ENCODE peak calls at places on chromosomes 3 and 15, in eight cellular contexts. L is epithelial cell of esophagus, I is mesothelial cell of epicardium, T is GM10248, A is HL-60, S is lower lobe of right lung, D is A549, C is endothelial cell. V is an unnamed sample.
A peak's percentile ranks its signal among the peaks of the same experiment; 100 is the strongest.

GRCh38 chr3:154758109-154758868 is 321.8 kb upstream of the MME start:
- DNase-seq in D (peak; percentile 25), S (no peak), T (no peak), I (no peak), C (no peak), A (no peak), L (peak; percentile 42), V (no peak)

GRCh38 chr15:86398986-86399677 is 319.5 kb downstream of the AGBL1 start:
- DNase-seq in S (no peak), C (no peak), L (no peak), I (no peak), A (no peak), T (no peak), D (no peak), V (no peak)

GRCh38 chr3:184742676-184743135 is 30.8 kb upstream of the MAGEF1 start:
- DNase-seq in L (no peak), D (no peak), T (no peak), S (no peak), A (no peak), C (no peak), I (no peak), V (no peak)

GRCh38 chr3:176526942-176527341 is 670.3 kb downstream of the TBL1XR1 start:
- DNase-seq in S (no peak), I (no peak), A (no peak), C (no peak), D (no peak), L (no peak), T (no peak), V (no peak)

GRCh38 chr3:16102905-16103364 is 71.5 kb upstream of the GALNT15 start:
- DNase-seq in I (no peak), C (no peak), T (no peak), D (peak; percentile 83), S (no peak), L (peak; percentile 43), A (no peak), V (no peak)

GRCh38 chr3:79063629-79064028 is 704.2 kb downstream of the ROBO1 start:
- DNase-seq in L (no peak), D (no peak), C (no peak), I (no peak), A (no peak), T (no peak), S (no peak), V (no peak)

GRCh38 chr15:59632714-59633113 is 21.1 kb downstream of the GCNT3 start:
- DNase-seq in I (no peak), L (peak; percentile 23), D (peak; percentile 68), C (peak; percentile 41), T (no peak), A (no peak), S (no peak), V (no peak)

GRCh38 chr3:118102737-118103136 is 931.9 kb downstream of the IGSF11 start:
- DNase-seq in T (no peak), A (no peak), I (no peak), S (no peak), D (no peak), C (no peak), L (peak; percentile 86), V (no peak)

GRCh38 chr3:107308716-107309115 is 68.5 kb upstream of the CCDC54 start:
- DNase-seq in D (no peak), C (no peak), L (no peak), A (no peak), S (no peak), T (no peak), I (no peak), V (no peak)

GRCh38 chr15:49410660-49411059 is 12.4 kb upstream of the FGF7 start:
- DNase-seq in L (no peak), D (no peak), I (no peak), S (no peak), C (no peak), T (no peak), A (no peak), V (no peak)

GRCh38 chr15:39579487-39580116 is 1.3 kb upstream of the THBS1 start:
- DNase-seq in T (no peak), D (peak; percentile 88), I (peak; percentile 63), C (peak; percentile 59), A (no peak), L (peak; percentile 85), S (peak; percentile 71), V (no peak)

GRCh38 chr3:41848745-41849574 is 112.9 kb downstream of the ULK4 start:
- DNase-seq in D (no peak), T (no peak), C (no peak), S (no peak), A (peak; percentile 49), L (no peak), I (no peak), V (no peak)

GRCh38 chr15:100726426-100727190 is 124.2 kb downstream of the ASB7 start:
- DNase-seq in T (peak; percentile 3), S (no peak), D (no peak), A (no peak), L (peak; percentile 90), I (peak; percentile 21), C (no peak), V (no peak)

GRCh38 chr3:38360345-38360744 is 13.8 kb downstream of the XYLB start:
- DNase-seq in I (no peak), L (no peak), D (no peak), C (no peak), A (no peak), T (no peak), S (no peak), V (no peak)

GRCh38 chr3:121747976-121748375 is 1.6 kb downstream of the GOLGB1 start:
- DNase-seq in L (no peak), D (no peak), T (no peak), C (no peak), S (no peak), I (no peak), A (no peak), V (no peak)

GRCh38 chr15:61137139-61137792 is 91.8 kb downstream of the RORA start:
- DNase-seq in D (no peak), C (no peak), S (no peak), L (no peak), A (no peak), I (no peak), T (no peak), V (no peak)

GRCh38 chr15:83292317-83292716 is 7.9 kb upstream of the BNC1 start:
- DNase-seq in C (no peak), T (no peak), D (no peak), I (no peak), A (no peak), S (no peak), L (peak; percentile 74), V (no peak)

GRCh38 chr3:94896994-94897393 is 834.1 kb downstream of the NSUN3 start:
- DNase-seq in L (peak; percentile 5), S (no peak), I (no peak), A (no peak), C (no peak), D (no peak), T (no peak), V (no peak)

GRCh38 chr15:59317211-59317610 is 55.5 kb downstream of the MYO1E start:
- DNase-seq in I (no peak), T (no peak), L (no peak), A (no peak), S (no peak), C (no peak), D (no peak), V (no peak)

DNA sequence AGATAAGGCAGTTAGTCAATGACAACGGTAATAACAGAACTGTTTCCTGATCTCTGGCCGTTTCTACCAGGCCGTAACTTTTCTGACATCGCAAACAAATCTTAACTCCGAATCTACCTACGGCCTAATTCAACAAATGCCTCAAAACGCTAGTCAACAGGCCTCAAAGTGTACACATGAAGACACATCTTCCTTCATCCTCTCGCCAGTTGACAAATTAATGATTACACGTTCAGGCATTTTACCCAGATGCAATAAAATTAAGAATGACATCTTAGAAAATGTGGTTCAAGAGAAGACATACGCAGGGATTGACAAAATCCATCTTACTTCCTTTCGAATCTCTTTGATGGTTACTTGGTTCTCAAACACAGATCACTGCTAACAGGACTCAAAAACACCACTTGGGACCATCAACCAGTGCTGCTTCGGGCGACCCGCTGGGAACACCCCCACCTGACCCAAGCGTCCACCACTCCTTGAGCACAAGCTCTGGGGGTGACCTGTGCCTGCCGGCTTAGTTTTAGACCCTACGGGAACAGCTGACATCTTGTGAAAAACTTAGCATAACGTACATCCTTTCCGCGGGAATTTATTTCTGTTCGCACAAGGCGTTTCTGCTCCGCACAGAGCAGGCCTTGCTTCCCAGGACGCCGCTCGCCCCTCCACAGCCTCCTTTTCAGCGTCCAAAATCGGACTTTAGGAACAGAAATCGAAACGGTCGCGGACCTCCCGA is 1.3 kb downstream of the SFMBT1 start:
- DNase-seq in S (peak; percentile 50), L (peak; percentile 27), C (peak; percentile 34), T (peak; percentile 22), A (peak; percentile 47), I (peak; percentile 46), D (peak; percentile 43), V (no peak)
- TF ChIP-seq CTCF in S (no peak), L (no peak), C (no peak), T (no peak), A (no peak), I (no peak), D (no peak), V (peak; percentile 19)

GRCh38 chr3:119690043-119690656 is 12.7 kb upstream of the CFAP91 start:
- DNase-seq in L (peak; percentile 29), C (no peak), T (no peak), A (peak; percentile 9), D (peak; percentile 24), I (no peak), S (no peak), V (no peak)
- TF ChIP-seq CTCF in L (peak; percentile 45), C (peak; percentile 61), T (peak; percentile 23), A (peak; percentile 14), D (peak; percentile 55), I (peak; percentile 56), S (peak; percentile 50), V (peak; percentile 79)

GRCh38 chr3:195271859-195272243 is 892 bp upstream of the XXYLT1 start:
- DNase-seq in C (no peak), L (no peak), I (no peak), S (no peak), A (no peak), T (no peak), D (no peak), V (no peak)
- TF ChIP-seq CTCF in C (peak; percentile 6), L (no peak), I (peak; percentile 54), S (peak; percentile 4), A (no peak), T (no peak), D (peak; percentile 9), V (no peak)

GRCh38 chr3:72231439-72232196 is 446.7 kb upstream of the PROK2 start:
- DNase-seq in T (no peak), I (no peak), C (no peak), D (no peak), S (no peak), A (no peak), L (no peak), V (no peak)

GRCh38 chr3:72230774-72231379 is 445.9 kb upstream of the PROK2 start:
- DNase-seq in T (no peak), A (no peak), D (no peak), C (no peak), S (no peak), I (no peak), L (no peak), V (no peak)

GRCh38 chr3:72234394-72234793 is 449.4 kb upstream of the PROK2 start:
- DNase-seq in D (no peak), I (no peak), A (no peak), S (no peak), T (no peak), L (peak; percentile 35), C (no peak), V (no peak)

GRCh38 chr3:72233571-72233970 is 448.6 kb upstream of the PROK2 start:
- DNase-seq in A (no peak), C (no peak), T (no peak), S (no peak), L (no peak), D (no peak), I (no peak), V (no peak)

GRCh38 chr3:72232777-72233176 is 447.8 kb upstream of the PROK2 start:
- DNase-seq in D (no peak), A (peak; percentile 12), S (no peak), I (no peak), C (no peak), T (no peak), L (no peak), V (no peak)
- TF ChIP-seq CTCF in D (no peak), A (no peak), S (no peak), I (no peak), C (no peak), T (no peak), L (no peak), V (no peak)